ENCODE peak calls at places on chromosome 10, in five cellular contexts. W, N, K, D and S are unnamed samples.
A peak's percentile ranks its signal among the peaks of the same experiment; 100 is the strongest.

GRCh38 chr10:44249490-44249889 is 135.4 kb downstream of the CXCL12 start:
- DNase-seq in N (no peak), W (no peak), K (peak; percentile 51), D (peak; percentile 9), S (peak; percentile 32)

GRCh38 chr10:105189464-105189800 is 548.3 kb downstream of the SORCS3 start:
- DNase-seq in W (no peak), D (no peak), K (no peak), N (peak; percentile 39), S (no peak)

GRCh38 chr10:31582365-31583052 is 263.5 kb downstream of the ZEB1 start:
- DNase-seq in N (peak; percentile 39), W (peak; percentile 80), K (peak; percentile 11), D (peak; percentile 69), S (no peak)

GRCh38 chr10:20254078-20254477 is 437.8 kb downstream of the PLXDC2 start:
- DNase-seq in D (no peak), K (no peak), W (no peak), N (no peak), S (no peak)

GRCh38 chr10:71451754-71452153 is 55.0 kb downstream of the CDH23 start:
- DNase-seq in N (no peak), D (no peak), K (no peak), W (no peak), S (no peak)

GRCh38 chr10:117477961-117478670 is 64.4 kb upstream of the EMX2 start:
- DNase-seq in N (peak; percentile 97), D (peak; percentile 76), W (peak; percentile 1), K (no peak), S (peak; percentile 15)

GRCh38 chr10:34047389-34047788 is 712.9 kb upstream of the NRP1 start:
- DNase-seq in N (peak; percentile 3), W (no peak), K (no peak), D (no peak), S (no peak)

GRCh38 chr10:82256275-82256674 is 381.3 kb downstream of the NRG3 start:
- DNase-seq in W (no peak), N (no peak), K (peak; percentile 7), D (no peak), S (no peak)

GRCh38 chr10:106185991-106186390 is 978.5 kb downstream of the SORCS1 start:
- DNase-seq in W (no peak), D (no peak), N (peak; percentile 27), K (no peak), S (no peak)

GRCh38 chr10:77946084-77946483 is 19.5 kb upstream of the DLG5 start:
- DNase-seq in K (no peak), W (no peak), N (no peak), D (peak; percentile 51), S (no peak)

GRCh38 chr10:124647421-124648130 is 96.6 kb downstream of the FAM53B start:
- DNase-seq in D (peak; percentile 6), N (peak; percentile 74), W (no peak), K (no peak), S (no peak)
- H3K27ac ChIP-seq in D (no peak overlapping the region), N (peak overlapping the region; percentile 28), W (no peak overlapping the region), K (no peak overlapping the region), S (no peak overlapping the region)

GRCh38 chr10:11610855-11611247 is 599 bp downstream of the USP6NL start:
- DNase-seq in D (no peak), N (peak; percentile 73), W (peak; percentile 19), K (peak; percentile 46), S (peak; percentile 54)

GRCh38 chr10:11610151-11610854 is 1.1 kb downstream of the USP6NL start:
- DNase-seq in W (no peak), K (no peak), D (no peak), N (peak; percentile 19), S (no peak)

GRCh38 chr10:11608159-11608966 is 3.1 kb downstream of the USP6NL start:
- DNase-seq in W (no peak), N (no peak), K (no peak), D (no peak), S (no peak)

GRCh38 chr10:11609492-11610093 is 1.9 kb downstream of the USP6NL start:
- DNase-seq in N (no peak), K (no peak), D (no peak), W (no peak), S (no peak)

GRCh38 chr10:11609052-11609451 is 2.4 kb downstream of the USP6NL start:
- DNase-seq in D (no peak), N (no peak), K (no peak), W (no peak), S (no peak)
- H3F3A ChIP-seq in D (no peaks in the 10 kb centered on the region), N (peaks cover 27% of the 10 kb centered on the region), K (peaks cover 3% of the 10 kb centered on the region), W (peaks cover 14% of the 10 kb centered on the region), S (peaks cover 24% of the 10 kb centered on the region)

GRCh38 chr10:102648269-102648888 is 4.1 kb downstream of the TRIM8 start:
- DNase-seq in D (no peak), K (no peak), W (no peak), N (no peak), S (no peak)
- H3K27ac ChIP-seq in D (no peak overlapping the region), K (peak overlapping the region; percentile 45), W (no peak overlapping the region), N (no peak overlapping the region), S (peak overlapping the region; percentile 99)

GRCh38 chr10:118564652-118565051 is 30.8 kb downstream of the PRLHR start:
- DNase-seq in W (peak; percentile 24), D (peak; percentile 41), K (peak; percentile 82), N (peak; percentile 50), S (peak; percentile 79)

GRCh38 chr10:118565301-118566075 is 30.0 kb downstream of the PRLHR start:
- DNase-seq in D (no peak), W (no peak), N (no peak), K (no peak), S (no peak)

GRCh38 chr10:118564114-118564513 is 31.3 kb downstream of the PRLHR start:
- DNase-seq in N (no peak), K (no peak), D (no peak), W (no peak), S (no peak)

GRCh38 chr10:118562877-118563276 is 32.6 kb downstream of the PRLHR start:
- DNase-seq in W (no peak), N (no peak), K (no peak), D (no peak), S (no peak)

DNA sequence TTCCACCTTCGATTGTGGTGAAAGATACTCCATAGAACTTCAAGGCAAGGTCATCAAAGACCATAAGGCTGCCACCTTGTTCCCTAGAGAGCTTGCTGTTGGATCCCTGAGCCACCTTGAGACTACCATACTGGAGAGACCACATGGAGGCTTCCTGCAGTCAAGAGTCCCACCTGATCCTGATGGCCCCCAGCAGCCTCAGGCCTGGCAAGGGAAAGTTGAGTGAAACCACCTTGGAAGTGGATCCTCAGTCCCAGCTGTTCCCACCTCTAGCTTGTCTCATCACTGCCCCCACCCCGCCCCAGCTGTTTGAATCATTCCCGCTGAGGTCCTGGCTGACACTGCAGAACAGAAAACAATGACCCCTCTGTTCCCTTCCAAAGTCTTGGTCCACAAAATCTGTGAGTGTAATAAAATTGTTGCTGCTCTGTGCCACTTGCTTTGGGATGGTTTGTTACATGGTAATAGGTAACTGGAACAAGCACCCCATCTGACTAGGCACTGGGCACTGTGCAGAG is 32.0 kb downstream of the PRLHR start:
- DNase-seq in D (no peak), W (no peak), K (no peak), N (no peak), S (no peak)
- H3F3A ChIP-seq in D (no peaks in the 10 kb centered on the region), W (no peaks in the 10 kb centered on the region), K (no peaks in the 10 kb centered on the region), N (no peaks in the 10 kb centered on the region), S (no peaks in the 10 kb centered on the region)

GRCh38 chr10:62980697-62981495 is 152.2 kb upstream of the NRBF2 start:
- DNase-seq in N (peak; percentile 21), K (no peak), D (peak; percentile 99), W (no peak), S (peak; percentile 13)

GRCh38 chr10:62990126-62990525 is 143.0 kb upstream of the NRBF2 start:
- DNase-seq in D (peak; percentile 47), W (no peak), K (no peak), N (peak; percentile 55), S (no peak)

GRCh38 chr10:62985807-62986525 is 147.2 kb upstream of the NRBF2 start:
- DNase-seq in W (no peak), N (no peak), D (no peak), K (no peak), S (no peak)
- H3K27ac ChIP-seq in W (no peak overlapping the region), N (no peak overlapping the region), D (no peak overlapping the region), K (no peak overlapping the region), S (no peak overlapping the region)

GRCh38 chr10:96703358-96703757 is 17.0 kb downstream of the PIK3AP1 start:
- DNase-seq in W (no peak), K (no peak), D (no peak), N (no peak), S (no peak)

GRCh38 chr10:96701265-96701664 is 19.0 kb downstream of the PIK3AP1 start:
- DNase-seq in W (no peak), K (no peak), D (no peak), N (no peak), S (no peak)

GRCh38 chr10:96706331-96706853 is 13.9 kb downstream of the PIK3AP1 start:
- DNase-seq in N (no peak), W (no peak), K (no peak), D (no peak), S (no peak)

GRCh38 chr10:96708456-96708855 is 11.9 kb downstream of the PIK3AP1 start:
- DNase-seq in W (no peak), D (no peak), K (no peak), N (no peak), S (no peak)

DNA sequence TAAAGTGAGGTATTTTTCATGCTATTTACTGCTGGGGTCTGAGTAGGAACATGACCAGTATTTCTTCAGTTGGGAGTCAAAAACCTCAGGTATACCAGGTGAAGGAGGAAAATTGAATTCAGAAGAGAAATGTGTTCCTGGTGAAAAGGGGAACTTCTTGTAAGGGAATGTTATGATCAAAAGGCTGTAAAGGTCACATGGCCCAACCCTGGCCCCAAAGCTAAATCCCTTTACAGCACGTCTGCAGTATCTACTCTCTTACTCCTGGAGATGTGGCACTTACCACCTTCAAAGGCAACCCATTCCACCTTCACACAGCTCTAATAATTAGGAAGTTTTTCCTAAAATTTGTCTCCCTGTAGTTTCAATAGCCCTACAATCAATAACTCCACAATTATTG is 15.2 kb downstream of the PIK3AP1 start:
- DNase-seq in D (no peak), K (no peak), N (no peak), W (no peak), S (no peak)
- H3F3A ChIP-seq in D (no peaks in the 10 kb centered on the region), K (no peaks in the 10 kb centered on the region), N (no peaks in the 10 kb centered on the region), W (no peaks in the 10 kb centered on the region), S (peaks cover 3% of the 10 kb centered on the region)